ENCODE peak calls at places on chromosomes 5 and 9, in five cellular contexts. U is HepG2, X is PC-3, O is endothelial cell of umbilical vein, P is sigmoid colon. R is an unnamed sample.

GRCh38 chr9:115013998-115014397 is 83.6 kb upstream of the TNFSF8 start:
- DNase-seq in O (peak), P (peak), U (peak), X (peak), R (peak)

GRCh38 chr5:148563021-148563420 is 91.3 kb downstream of the HTR4 start:
- DNase-seq in P (no peak), O (no peak), X (no peak), U (no peak), R (no peak)

GRCh38 chr9:82332774-82333152 is 344.2 kb downstream of the SPATA31D1 start:
- DNase-seq in U (no peak), O (no peak), P (no peak), X (peak), R (no peak)

GRCh38 chr5:37755581-37755980 is 84.3 kb downstream of the GDNF start:
- DNase-seq in U (no peak), P (no peak), O (no peak), X (no peak), R (no peak)

GRCh38 chr5:170681013-170681433 is 102.5 kb upstream of the GABRP start:
- DNase-seq in O (peak), P (no peak), U (no peak), X (peak), R (peak)

GRCh38 chr9:23907343-23907742 is 81.3 kb upstream of the ELAVL2 start:
- DNase-seq in O (no peak), X (no peak), U (no peak), P (no peak), R (no peak)

GRCh38 chr5:107832746-107833145 is 162.0 kb upstream of the EFNA5 start:
- DNase-seq in X (no peak), O (no peak), P (no peak), U (no peak), R (no peak)

GRCh38 chr5:56078675-56079500 is 84.1 kb upstream of the IL6ST start:
- DNase-seq in O (no peak), P (peak), X (no peak), U (peak), R (no peak)

GRCh38 chr9:137308102-137308619 is 6.1 kb upstream of the NRARP start:
- DNase-seq in X (no peak), U (no peak), P (no peak), O (no peak), R (peak)

GRCh38 chr5:74257645-74258328 is 382.7 kb downstream of the ENC1 start:
- DNase-seq in O (no peak), P (peak), U (no peak), X (peak), R (no peak)

GRCh38 chr5:17306726-17307091 is 89.3 kb downstream of the BASP1 start:
- DNase-seq in O (no peak), P (no peak), X (no peak), U (no peak), R (no peak)

GRCh38 chr5:11903614-11904269 is 504 bp downstream of the CTNND2 start:
- DNase-seq in X (peak), U (no peak), P (no peak), O (no peak), R (peak)

GRCh38 chr9:11893331-11893730 is 799.9 kb upstream of the TYRP1 start:
- DNase-seq in X (no peak), O (no peak), P (no peak), U (no peak), R (no peak)

GRCh38 chr5:92309336-92309991 is 926.3 kb upstream of the ARRDC3 start:
- DNase-seq in X (peak), U (peak), P (no peak), O (peak), R (no peak)

GRCh38 chr5:66713998-66714397 is 117.8 kb downstream of the MAST4 start:
- DNase-seq in X (peak), U (no peak), P (no peak), O (no peak), R (no peak)

GRCh38 chr9:93916358-93916757 is 38.8 kb downstream of the BARX1 start:
- DNase-seq in X (no peak), O (no peak), U (no peak), P (no peak), R (no peak)

GRCh38 chr9:110207071-110207923 is 662 bp downstream of the C9orf152 start:
- DNase-seq in P (no peak), O (no peak), X (peak), U (no peak), R (no peak)

GRCh38 chr9:133619791-133620190 is 10.6 kb upstream of the FAM163B start:
- DNase-seq in X (no peak), U (no peak), P (no peak), O (no peak), R (no peak)

GRCh38 chr5:93404246-93404645 is 176.8 kb downstream of the NR2F1-AS1 start:
- DNase-seq in O (no peak), X (no peak), P (no peak), U (no peak), R (no peak)

GRCh38 chr9:130154816-130155215 is 17.4 kb upstream of the NCS1 start:
- DNase-seq in O (no peak), X (no peak), U (no peak), P (no peak), R (no peak)

GRCh38 chr9:130157079-130157478 is 15.1 kb upstream of the NCS1 start:
- DNase-seq in O (no peak), P (no peak), X (no peak), U (no peak), R (no peak)

GRCh38 chr9:130155647-130156046 is 16.6 kb upstream of the NCS1 start:
- DNase-seq in U (no peak), X (no peak), O (no peak), P (no peak), R (no peak)

GRCh38 chr9:130159057-130159456 is 13.1 kb upstream of the NCS1 start:
- DNase-seq in U (peak), P (no peak), X (no peak), O (no peak), R (no peak)

GRCh38 chr9:130156672-130157071 is 15.5 kb upstream of the NCS1 start:
- DNase-seq in O (no peak), X (no peak), U (peak), P (no peak), R (no peak)
- TF ChIP-seq CTCF in O (no peak), X (no peak), U (peak), P (no peak), R (no peak)

GRCh38 chr5:39063037-39063436 is 11.2 kb downstream of the RICTOR start:
- DNase-seq in X (no peak), U (no peak), O (no peak), P (no peak), R (no peak)
- TF ChIP-seq CTCF in X (no peak), U (no peak), O (no peak), P (no peak), R (no peak)

GRCh38 chr9:17906841-17907779 is 328.2 kb downstream of the SH3GL2 start:
- DNase-seq in P (no peak), X (no peak), O (no peak), U (no peak), R (peak)
- TF ChIP-seq CTCF in P (no peak), X (no peak), O (no peak), U (no peak), R (no peak)

GRCh38 chr5:59923465-59923864 is 29.9 kb upstream of the PDE4D start:
- DNase-seq in P (no peak), O (no peak), X (no peak), U (no peak), R (no peak)
- TF ChIP-seq CTCF in P (no peak), O (no peak), X (no peak), U (no peak), R (no peak)

GRCh38 chr9:38023661-38024035 is 45.4 kb downstream of the SHB start:
- DNase-seq in U (no peak), P (no peak), X (no peak), O (no peak), R (no peak)

GRCh38 chr9:38026021-38026809 is 42.8 kb downstream of the SHB start:
- DNase-seq in X (peak), O (peak), P (peak), U (peak), R (peak)

GRCh38 chr9:38024036-38024681 is 44.9 kb downstream of the SHB start:
- DNase-seq in U (peak), P (peak), O (peak), X (no peak), R (no peak)

GRCh38 chr9:38026840-38027527 is 42.0 kb downstream of the SHB start:
- DNase-seq in P (no peak), X (no peak), U (no peak), O (no peak), R (no peak)

DNA sequence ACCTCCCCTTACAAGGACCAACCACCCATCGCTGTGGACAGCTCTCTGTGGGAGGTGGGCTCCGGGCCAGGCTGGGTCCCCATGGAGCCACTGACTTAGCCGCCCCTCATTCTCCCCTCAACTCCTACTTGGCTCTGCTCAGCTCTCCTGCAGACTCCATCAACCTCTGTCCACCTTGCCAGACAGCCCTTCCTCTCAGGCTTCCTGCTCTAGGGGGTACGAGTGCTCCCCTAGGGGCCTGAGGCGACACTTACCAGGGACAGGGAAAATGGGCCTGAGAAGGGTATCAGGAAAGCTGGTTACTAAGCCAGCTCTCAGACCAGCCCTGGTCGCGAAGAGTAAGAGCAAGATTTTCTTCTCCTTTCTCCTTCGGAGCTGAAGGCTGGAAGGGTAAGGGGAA is 43.9 kb downstream of the SHB start:
- DNase-seq in X (no peak), O (peak), U (no peak), P (no peak), R (no peak)
- TF ChIP-seq CTCF in X (no peak), O (no peak), U (peak), P (no peak), R (no peak)

R was measured in glutamatergic neuron.